ENCODE peak calls at places on chromosomes 3 and 15, in five cellular contexts. B is HepG2, Q is neuronal stem cell, J is mammary epithelial cell, Y is astrocyte. R is an unnamed sample.
A peak's percentile ranks its signal among the peaks of the same experiment; 100 is the strongest.

GRCh38 chr15:29774900-29775299 is 47.4 kb downstream of the TJP1 start:
- DNase-seq in B (peak; percentile 21), Q (no peak), J (peak; percentile 81), Y (peak; percentile 81), R (no peak)

GRCh38 chr3:16140116-16140893 is 34.2 kb upstream of the GALNT15 start:
- DNase-seq in B (no peak), Q (no peak), J (peak; percentile 62), Y (peak; percentile 97), R (no peak)

GRCh38 chr3:31364711-31365110 is 168.0 kb upstream of the STT3B start:
- DNase-seq in B (no peak), Q (no peak), J (peak; percentile 40), Y (peak; percentile 73), R (no peak)

GRCh38 chr3:192918275-192918588 is 576 bp upstream of the MB21D2 start:
- DNase-seq in B (no peak), Q (no peak), J (no peak), Y (no peak), R (no peak)

GRCh38 chr3:119560160-119560559 is 746 bp upstream of the CD80 start:
- DNase-seq in B (no peak), Q (no peak), J (no peak), Y (no peak), R (no peak)

GRCh38 chr15:35281515-35281914 is 196.4 kb upstream of the NANOGP8 start:
- DNase-seq in B (no peak), Q (no peak), J (peak; percentile 46), Y (peak; percentile 54), R (no peak)

GRCh38 chr15:40984963-40985362 is 31.7 kb downstream of the CHAC1 start:
- DNase-seq in B (no peak), Q (no peak), J (no peak), Y (peak; percentile 94), R (no peak)

GRCh38 chr3:122233109-122233952 is 49.9 kb downstream of the CASR start:
- DNase-seq in B (no peak), Q (no peak), J (no peak), Y (no peak), R (no peak)

GRCh38 chr15:91132079-91132478 is 32.0 kb downstream of the SV2B start:
- DNase-seq in B (peak; percentile 46), Q (no peak), J (no peak), Y (no peak), R (no peak)

GRCh38 chr15:60912984-60913697 is 316.0 kb downstream of the RORA start:
- DNase-seq in B (no peak), Q (no peak), J (peak; percentile 16), Y (no peak), R (no peak)

GRCh38 chr3:194328080-194328571 is 23.0 kb downstream of the CPN2 start:
- DNase-seq in B (no peak), Q (no peak), J (peak; percentile 68), Y (peak; percentile 81), R (peak; percentile 41)

GRCh38 chr3:160755776-160756304 is at the start of gene PPM1L:
- DNase-seq in B (no peak), Q (peak; percentile 70), J (peak; percentile 56), Y (peak; percentile 25), R (peak; percentile 89)

GRCh38 chr3:9778518-9779129 is 8.9 kb upstream of the CAMK1 start:
- DNase-seq in B (no peak), Q (no peak), J (no peak), Y (no peak), R (no peak)

GRCh38 chr3:45974686-45975085 is 20.9 kb downstream of the FYCO1 start:
- DNase-seq in B (no peak), Q (no peak), J (no peak), Y (no peak), R (no peak)

GRCh38 chr3:30227571-30228301 is 378.7 kb upstream of the TGFBR2 start:
- DNase-seq in B (peak; percentile 85), Q (no peak), J (peak; percentile 77), Y (peak; percentile 97), R (no peak)

GRCh38 chr3:121757087-121757811 is 7.7 kb upstream of the GOLGB1 start:
- DNase-seq in B (no peak), Q (no peak), J (no peak), Y (no peak), R (no peak)

GRCh38 chr15:62545392-62546227 is 380.5 kb upstream of the C2CD4B start:
- DNase-seq in B (no peak), Q (no peak), J (peak; percentile 13), Y (peak; percentile 66), R (no peak)

GRCh38 chr3:107574650-107575049 is 51.9 kb downstream of the BBX start:
- DNase-seq in B (peak; percentile 48), Q (no peak), J (peak; percentile 24), Y (peak; percentile 17), R (peak; percentile 40)

DNA sequence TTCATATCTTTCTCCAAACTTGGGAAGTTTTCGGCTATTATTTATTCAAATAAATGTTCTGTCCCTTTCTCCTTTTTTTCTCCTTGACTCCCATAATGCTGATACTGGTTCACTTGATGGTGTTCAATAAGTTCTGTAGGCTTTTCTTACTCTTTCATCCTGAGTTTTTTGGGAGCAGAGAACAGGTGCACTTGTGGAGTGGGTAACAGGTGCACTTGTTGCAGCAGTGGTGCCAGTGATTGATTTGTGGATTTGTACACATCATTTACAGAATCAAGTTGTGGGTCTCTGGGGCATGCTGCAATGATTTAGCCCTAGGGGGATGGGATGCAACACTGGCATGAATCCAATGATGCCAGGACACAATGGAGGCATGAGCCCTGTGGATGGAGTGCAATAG is 14.8 kb upstream of the OR5H1 start:
- DNase-seq in B (no peak), Q (no peak), J (no peak), Y (no peak), R (no peak)
- H2AFZ ChIP-seq in B (no peak overlapping the region), Q (no peak overlapping the region), J (no peak overlapping the region), Y (no peak overlapping the region), R (no peak overlapping the region)

GRCh38 chr15:74752011-74752410 is 3.4 kb downstream of the CYP1A2 start:
- DNase-seq in B (no peak), Q (no peak), J (no peak), Y (no peak), R (no peak)
- H2AFZ ChIP-seq in B (no peak overlapping the region), Q (no peak overlapping the region), J (no peak overlapping the region), Y (no peak overlapping the region), R (no peak overlapping the region)

GRCh38 chr3:38397320-38397719 is 50.7 kb downstream of the XYLB start:
- DNase-seq in B (peak; percentile 40), Q (peak; percentile 54), J (peak; percentile 33), Y (peak; percentile 13), R (peak; percentile 86)

GRCh38 chr3:38392604-38393163 is 46.1 kb downstream of the XYLB start:
- DNase-seq in B (no peak), Q (no peak), J (no peak), Y (no peak), R (no peak)

GRCh38 chr3:38396239-38396638 is 49.7 kb downstream of the XYLB start:
- DNase-seq in B (no peak), Q (no peak), J (no peak), Y (no peak), R (no peak)

GRCh38 chr3:38401563-38401962 is 52.1 kb upstream of the ACVR2B start:
- DNase-seq in B (no peak), Q (no peak), J (no peak), Y (no peak), R (no peak)

DNA sequence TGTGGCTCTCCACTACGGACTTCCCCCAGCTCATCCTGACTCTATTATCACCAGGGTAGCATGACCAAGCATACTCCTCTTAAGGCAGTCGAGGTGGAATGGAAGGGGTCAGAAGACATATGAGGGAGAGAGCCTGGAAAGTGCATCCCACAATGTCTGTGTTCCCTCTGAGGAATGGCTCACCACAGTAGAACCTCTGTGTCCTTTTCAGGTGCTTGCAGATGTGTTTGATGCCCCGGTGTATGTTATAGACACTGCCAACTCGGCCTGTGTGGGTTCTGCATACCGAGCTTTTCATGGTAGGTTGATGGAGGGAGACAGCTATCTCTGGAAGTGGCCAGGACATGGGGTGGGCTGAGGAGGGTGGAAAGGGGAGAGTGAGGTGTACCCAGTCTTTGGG is 50.3 kb downstream of the XYLB start:
- DNase-seq in B (no peak), Q (no peak), J (no peak), Y (no peak), R (no peak)
- H2AFZ ChIP-seq in B (no peak overlapping the region), Q (no peak overlapping the region), J (no peak overlapping the region), Y (no peak overlapping the region), R (no peak overlapping the region)

GRCh38 chr15:95208988-95209387 is 977.6 kb downstream of the MCTP2 start:
- DNase-seq in B (no peak), Q (no peak), J (peak; percentile 43), Y (peak; percentile 1), R (no peak)
- H2AFZ ChIP-seq in B (no peak overlapping the region), Q (no peak overlapping the region), J (peak overlapping the region; percentile 76), Y (no peak overlapping the region), R (no peak overlapping the region)

GRCh38 chr3:95310560-95310959 is 1247.7 kb downstream of the NSUN3 start:
- DNase-seq in B (no peak), Q (no peak), J (no peak), Y (no peak), R (no peak)

GRCh38 chr3:95312650-95313049 is 1249.8 kb downstream of the NSUN3 start:
- DNase-seq in B (no peak), Q (no peak), J (no peak), Y (no peak), R (no peak)

DNA sequence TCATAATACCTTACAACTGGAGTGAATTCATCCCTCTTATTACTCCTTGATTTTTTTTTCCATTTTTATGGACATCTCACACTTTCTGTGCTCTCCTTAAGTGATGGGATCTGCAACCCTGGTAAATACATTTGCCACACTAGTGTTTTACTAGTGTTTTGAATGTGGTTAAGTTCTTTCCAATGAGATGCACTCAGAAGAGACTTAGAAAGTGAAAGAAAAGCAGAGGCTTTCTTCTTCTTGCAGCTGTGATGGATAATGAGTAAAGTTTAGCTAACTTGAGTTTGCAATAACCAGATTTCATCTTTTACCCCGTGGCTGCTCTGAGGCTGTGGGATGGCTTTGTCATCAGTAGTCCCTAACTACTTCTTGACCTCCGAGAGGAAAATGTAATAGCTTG is 1248.4 kb downstream of the NSUN3 start:
- DNase-seq in B (no peak), Q (no peak), J (no peak), Y (no peak), R (no peak)
- H2AFZ ChIP-seq in B (no peak overlapping the region), Q (no peak overlapping the region), J (no peak overlapping the region), Y (no peak overlapping the region), R (no peak overlapping the region)

R was measured in neural progenitor cell.